ENCODE peak calls at places on chromosome 14, in four cellular contexts. P is A549, Q is H1, C is fibroblast of the aortic adventitia. B is an unnamed sample.

GRCh38 chr14:106613256-106613655 is 1086.9 kb downstream of the TMEM121 start:
- DNase-seq in P (no peak), C (no peak), Q (no peak), B (no peak)

GRCh38 chr14:68968051-68968450 is 11.1 kb downstream of the ACTN1 start:
- DNase-seq in Q (no peak), P (no peak), C (no peak), B (no peak)

GRCh38 chr14:69090187-69090789 is 62.6 kb downstream of the DCAF5 start:
- DNase-seq in P (peak; percentile 64), Q (no peak), C (peak; percentile 49), B (peak; percentile 68)

GRCh38 chr14:73660511-73660910 is 15.7 kb downstream of the DNAL1 start:
- DNase-seq in P (no peak), Q (no peak), C (no peak), B (no peak)

GRCh38 chr14:32352631-32353030 is 23.5 kb downstream of the AKAP6 start:
- DNase-seq in Q (no peak), P (no peak), C (peak; percentile 26), B (no peak)

GRCh38 chr14:55026793-55027560 is at the start of the genes SOCS4 and WDHD1:
- DNase-seq in Q (peak; percentile 82), C (peak; percentile 88), P (peak; percentile 96), B (peak; percentile 92)

GRCh38 chr14:21990116-21990515 is 316.5 kb upstream of the OR4E1 start:
- DNase-seq in Q (no peak), P (peak; percentile 27), C (peak; percentile 2), B (peak; percentile 27)

GRCh38 chr14:55847766-55848165 is 267.8 kb downstream of the KTN1 start:
- DNase-seq in C (peak; percentile 39), P (no peak), Q (no peak), B (peak; percentile 31)

GRCh38 chr14:99853206-99853605 is 60.0 kb downstream of the EML1 start:
- DNase-seq in P (no peak), C (no peak), Q (no peak), B (no peak)

GRCh38 chr14:60092516-60092915 is 793 bp downstream of the PCNX4 start:
- DNase-seq in P (peak; percentile 42), C (peak; percentile 56), Q (no peak), B (peak; percentile 59)

GRCh38 chr14:99511421-99512109 is 30.4 kb downstream of the CCNK start:
- DNase-seq in Q (no peak), C (peak; percentile 69), P (no peak), B (peak; percentile 30)

GRCh38 chr14:106622200-106622745 is 1095.9 kb downstream of the TMEM121 start:
- DNase-seq in Q (no peak), P (no peak), C (no peak), B (no peak)

GRCh38 chr14:26598672-26599131 is 869 bp upstream of the NOVA1 start:
- DNase-seq in P (peak; percentile 10), Q (no peak), C (no peak), B (no peak)

GRCh38 chr14:55536208-55536708 is 43.7 kb upstream of the KTN1 start:
- DNase-seq in C (no peak), P (no peak), Q (no peak), B (no peak)

GRCh38 chr14:54967496-54967895 is 59.4 kb downstream of the WDHD1 start:
- DNase-seq in Q (no peak), C (no peak), P (no peak), B (no peak)

GRCh38 chr14:80536456-80536855 is 325.2 kb upstream of the DIO2 start:
- DNase-seq in Q (no peak), P (no peak), C (no peak), B (peak; percentile 28)

GRCh38 chr14:36627981-36628380 is 33.7 kb upstream of the PAX9 start:
- DNase-seq in C (no peak), P (no peak), Q (no peak), B (no peak)

GRCh38 chr14:28635387-28635786 is 131.2 kb upstream of the FOXG1 start:
- DNase-seq in C (peak; percentile 71), P (peak; percentile 29), Q (no peak), B (peak; percentile 81)
- TF ChIP-seq CTCF in C (peak; percentile 44), P (peak; percentile 61), Q (no peak), B (peak; percentile 48)

GRCh38 chr14:24308342-24309124 is 756 bp upstream of the CIDEB start:
- DNase-seq in C (no peak), P (no peak), Q (no peak), B (no peak)
- TF ChIP-seq CTCF in C (no peak), P (peak; percentile 27), Q (no peak), B (no peak)

GRCh38 chr14:65103150-65103760 is 938 bp upstream of the MAX start:
- DNase-seq in C (peak; percentile 29), P (peak; percentile 58), Q (no peak), B (peak; percentile 35)

GRCh38 chr14:65101631-65102440 is 481 bp downstream of the MAX start:
- DNase-seq in C (no peak), Q (no peak), P (no peak), B (no peak)

GRCh38 chr14:65104791-65105190 is 2.5 kb upstream of the MAX start:
- DNase-seq in C (no peak), P (no peak), Q (no peak), B (no peak)

GRCh38 chr14:65100905-65101541 is 1.3 kb downstream of the MAX start:
- DNase-seq in Q (no peak), P (no peak), C (peak; percentile 13), B (peak; percentile 13)

GRCh38 chr14:65102441-65103149 is at the start of gene MAX:
- DNase-seq in Q (peak; percentile 92), C (peak; percentile 99), P (peak; percentile 98), B (peak; percentile 99)
- TF ChIP-seq CTCF in Q (no peak), C (no peak), P (no peak), B (no peak)

DNA sequence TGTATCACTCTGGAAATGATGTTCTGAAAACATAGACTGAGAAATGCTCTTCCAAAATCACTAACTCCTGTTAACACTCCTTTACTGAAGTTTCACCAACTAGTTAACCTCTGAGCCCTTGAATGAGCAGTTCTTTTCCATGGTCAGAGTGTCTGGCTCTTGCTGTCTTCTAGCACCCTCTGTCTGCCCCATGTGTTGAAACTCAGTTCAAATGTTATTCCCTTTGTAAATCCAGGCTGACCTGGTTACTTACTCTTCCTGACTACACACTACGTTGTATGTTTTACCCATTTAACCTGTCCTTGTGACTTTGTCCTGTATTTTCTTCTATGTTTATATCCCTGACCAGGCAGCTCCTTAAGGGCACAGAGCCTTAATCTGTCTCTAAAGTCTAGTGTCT is 388.9 kb upstream of the RPL10L start:
- DNase-seq in Q (no peak), P (peak; percentile 31), C (no peak), B (peak; percentile 20)
- TF ChIP-seq CTCF in Q (peak; percentile 66), P (no peak), C (no peak), B (peak; percentile 7)

GRCh38 chr14:101955695-101956161 is 8.6 kb upstream of the DYNC1H1 start:
- DNase-seq in P (no peak), C (no peak), Q (no peak), B (no peak)
- TF ChIP-seq CTCF in P (no peak), C (no peak), Q (no peak), B (no peak)

GRCh38 chr14:46646796-46647195 is 4.8 kb downstream of the RPL10L start:
- DNase-seq in Q (no peak), P (no peak), C (no peak), B (no peak)

GRCh38 chr14:46653031-46653775 is 1.6 kb upstream of the RPL10L start:
- DNase-seq in P (no peak), C (no peak), Q (no peak), B (no peak)

GRCh38 chr14:46651526-46652144 is at the start of gene RPL10L:
- DNase-seq in C (no peak), P (peak; percentile 23), Q (peak; percentile 27), B (no peak)
- TF ChIP-seq CTCF in C (no peak), P (no peak), Q (peak; percentile 58), B (peak; percentile 7)

B was measured in choroid plexus epithelial cell.